ENCODE peak calls at places on chromosomes 16 and 17, in four cellular contexts. One of them, this sample, is unnamed.
A peak's percentile ranks its signal among the peaks of the same experiment; 100 is the strongest.

GRCh38 chr16:77723108-77723514 is 797 bp downstream of the NUDT7 start:
- DNase-seq in K562: peak; percentile 24
- DNase-seq in GM12878: no peak
- DNase-seq in HepG2: no peak
- DNase-seq in this sample: no peak

GRCh38 chr17:4796550-4796915 is 569 bp downstream of the PSMB6 start:
- DNase-seq in GM12878: no peak
- DNase-seq in K562: peak; percentile 53
- DNase-seq in HepG2: peak; percentile 33
- DNase-seq in this sample: peak; percentile 59

GRCh38 chr17:35555695-35556094 is 4.9 kb downstream of the SLFN14 start:
- DNase-seq in HepG2: no peak
- DNase-seq in K562: peak; percentile 47
- DNase-seq in GM12878: no peak
- DNase-seq in this sample: no peak

GRCh38 chr17:27506348-27507218 is 50.3 kb downstream of the KSR1 start:
- DNase-seq in GM12878: peak; percentile 70
- DNase-seq in K562: peak; percentile 33
- DNase-seq in HepG2: no peak
- DNase-seq in this sample: no peak

GRCh38 chr16:81029930-81030604 is 5.6 kb upstream of the ATMIN start:
- DNase-seq in GM12878: no peak
- DNase-seq in K562: no peak
- DNase-seq in HepG2: no peak
- DNase-seq in this sample: no peak

GRCh38 chr16:2952679-2953078 is 11.4 kb upstream of the KREMEN2 start:
- DNase-seq in HepG2: no peak
- DNase-seq in K562: no peak
- DNase-seq in GM12878: no peak
- DNase-seq in this sample: no peak

GRCh38 chr17:16027708-16028584 is 28.3 kb downstream of the TTC19 start:
- DNase-seq in HepG2: peak; percentile 48
- DNase-seq in K562: peak; percentile 37
- DNase-seq in GM12878: peak; percentile 19
- DNase-seq in this sample: no peak

GRCh38 chr16:75341934-75342811 is 90.7 kb upstream of the BCAR1 start:
- DNase-seq in K562: no peak
- DNase-seq in GM12878: no peak
- DNase-seq in HepG2: no peak
- DNase-seq in this sample: no peak

GRCh38 chr17:38585056-38585804 is 20.5 kb downstream of the SRCIN1 start:
- DNase-seq in HepG2: peak; percentile 33
- DNase-seq in K562: peak; percentile 41
- DNase-seq in GM12878: no peak
- DNase-seq in this sample: no peak

DNA sequence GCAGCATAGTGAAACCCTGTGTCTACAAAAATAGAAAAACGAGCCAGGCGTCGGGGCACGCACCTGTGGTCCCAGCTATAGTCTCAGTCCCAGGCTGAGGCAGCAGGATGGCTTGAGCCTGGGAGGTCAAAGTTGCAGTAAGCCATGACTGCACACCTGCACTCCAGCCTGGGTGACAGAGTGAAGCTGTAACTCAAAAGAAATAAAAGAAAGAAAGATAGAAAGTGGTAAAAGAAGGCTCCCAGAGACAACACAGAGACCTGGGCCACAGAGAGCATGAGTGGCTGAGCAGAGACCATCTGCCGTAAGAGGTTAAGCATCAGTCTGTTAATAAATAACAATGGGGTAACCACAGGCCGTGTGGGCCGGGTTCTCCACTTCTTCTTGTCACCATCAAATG is 15.3 kb upstream of the HEXD start:
- DNase-seq in K562: no peak
- DNase-seq in HepG2: no peak
- DNase-seq in GM12878: peak; percentile 45
- DNase-seq in this sample: no peak
- TF ChIP-seq TARDBP in K562: no peak
- TF ChIP-seq TARDBP in HepG2: no peak
- TF ChIP-seq TARDBP in GM12878: no peak
- TF ChIP-seq TARDBP in this sample: no peak

GRCh38 chr16:47886631-47887415 is 269.0 kb downstream of the ABCC12 start:
- DNase-seq in HepG2: no peak
- DNase-seq in K562: no peak
- DNase-seq in GM12878: no peak
- DNase-seq in this sample: peak; percentile 33
- TF ChIP-seq TARDBP in HepG2: no peak
- TF ChIP-seq TARDBP in K562: no peak
- TF ChIP-seq TARDBP in GM12878: no peak
- TF ChIP-seq TARDBP in this sample: no peak

GRCh38 chr17:9284884-9285283 is 263.6 kb downstream of the NTN1 start:
- DNase-seq in K562: no peak
- DNase-seq in GM12878: no peak
- DNase-seq in HepG2: no peak
- DNase-seq in this sample: no peak

GRCh38 chr17:9287301-9287700 is 266.0 kb downstream of the NTN1 start:
- DNase-seq in GM12878: no peak
- DNase-seq in K562: no peak
- DNase-seq in HepG2: no peak
- DNase-seq in this sample: no peak

GRCh38 chr17:9283909-9284308 is 262.6 kb downstream of the NTN1 start:
- DNase-seq in K562: no peak
- DNase-seq in HepG2: no peak
- DNase-seq in GM12878: no peak
- DNase-seq in this sample: no peak

GRCh38 chr17:9290226-9290613 is 268.9 kb downstream of the NTN1 start:
- DNase-seq in HepG2: no peak
- DNase-seq in K562: no peak
- DNase-seq in GM12878: no peak
- DNase-seq in this sample: no peak

GRCh38 chr17:9285602-9286001 is 264.3 kb downstream of the NTN1 start:
- DNase-seq in GM12878: no peak
- DNase-seq in K562: no peak
- DNase-seq in HepG2: no peak
- DNase-seq in this sample: no peak
- TF ChIP-seq TARDBP in GM12878: no peak
- TF ChIP-seq TARDBP in K562: no peak
- TF ChIP-seq TARDBP in HepG2: no peak
- TF ChIP-seq TARDBP in this sample: no peak

DNA sequence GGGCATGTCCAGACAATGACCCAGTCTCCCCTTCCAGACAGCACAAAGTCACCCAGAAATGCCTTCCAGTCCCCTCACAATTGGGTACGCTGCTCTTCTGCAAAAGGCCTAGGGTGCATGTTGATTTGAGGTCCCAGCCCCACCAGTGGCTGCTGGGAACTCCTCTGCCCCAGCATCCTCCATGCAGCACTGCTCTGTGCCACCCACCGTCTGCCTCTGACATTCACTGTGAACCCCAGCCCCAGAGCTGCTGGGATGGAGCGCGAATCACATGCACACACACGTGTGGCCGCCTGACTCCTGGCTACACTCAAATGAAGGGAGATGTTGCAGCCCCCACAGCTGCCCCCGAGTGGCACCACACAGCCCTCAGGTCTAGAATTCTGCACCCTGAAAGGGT is 1.2 kb upstream of the C17orf113 start:
- DNase-seq in K562: no peak
- DNase-seq in GM12878: no peak
- DNase-seq in HepG2: no peak
- DNase-seq in this sample: no peak
- TF ChIP-seq TARDBP in K562: no peak
- TF ChIP-seq TARDBP in GM12878: no peak
- TF ChIP-seq TARDBP in HepG2: no peak
- TF ChIP-seq TARDBP in this sample: no peak

DNA sequence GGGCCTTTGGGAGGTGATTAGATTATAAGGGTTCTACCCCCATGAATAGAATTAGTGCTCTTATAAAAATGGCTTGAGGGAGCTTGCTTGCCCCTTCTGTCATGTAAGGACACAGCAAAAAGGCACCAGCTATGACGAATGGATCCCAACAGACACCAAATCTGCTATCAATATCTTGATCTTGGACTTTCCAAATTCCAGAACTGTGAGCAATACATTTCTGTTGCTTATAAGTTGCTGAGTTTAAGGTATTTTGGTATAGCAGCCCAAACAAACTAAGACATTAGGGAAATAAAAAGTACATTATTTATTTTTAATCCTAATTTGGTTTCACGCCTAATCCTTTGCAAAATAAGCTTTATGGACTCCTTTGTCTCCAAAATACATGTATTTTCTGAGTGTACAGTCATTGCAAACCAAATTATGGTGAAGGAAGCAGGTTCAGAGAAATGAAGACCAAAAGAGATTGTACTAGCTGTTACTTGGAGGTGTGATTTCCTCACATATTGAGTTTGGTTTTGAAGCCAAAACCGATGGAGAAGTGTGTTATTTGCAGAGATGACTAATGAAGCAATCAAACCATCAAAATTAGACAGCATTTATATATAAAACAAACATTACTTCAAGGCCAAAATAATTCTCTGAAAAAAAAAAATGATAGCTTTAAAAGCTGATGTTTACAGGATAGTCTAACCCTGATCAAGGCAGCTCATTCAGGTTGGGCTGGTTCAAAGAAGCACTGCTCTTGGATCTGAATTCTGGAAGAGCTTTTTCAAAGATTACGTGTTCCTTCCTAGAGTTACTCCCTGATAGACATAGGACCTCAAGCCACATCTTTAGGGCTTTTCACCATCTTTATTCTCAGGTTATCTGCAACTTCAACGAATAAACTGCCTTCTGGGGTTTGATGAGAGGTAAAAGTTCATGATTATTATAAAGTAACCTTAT is 71.6 kb downstream of the MYO1D start:
- DNase-seq in GM12878: no peak
- DNase-seq in HepG2: no peak
- DNase-seq in K562: no peak
- DNase-seq in this sample: no peak
- TF ChIP-seq TARDBP in GM12878: no peak
- TF ChIP-seq TARDBP in HepG2: no peak
- TF ChIP-seq TARDBP in K562: no peak
- TF ChIP-seq TARDBP in this sample: no peak

DNA sequence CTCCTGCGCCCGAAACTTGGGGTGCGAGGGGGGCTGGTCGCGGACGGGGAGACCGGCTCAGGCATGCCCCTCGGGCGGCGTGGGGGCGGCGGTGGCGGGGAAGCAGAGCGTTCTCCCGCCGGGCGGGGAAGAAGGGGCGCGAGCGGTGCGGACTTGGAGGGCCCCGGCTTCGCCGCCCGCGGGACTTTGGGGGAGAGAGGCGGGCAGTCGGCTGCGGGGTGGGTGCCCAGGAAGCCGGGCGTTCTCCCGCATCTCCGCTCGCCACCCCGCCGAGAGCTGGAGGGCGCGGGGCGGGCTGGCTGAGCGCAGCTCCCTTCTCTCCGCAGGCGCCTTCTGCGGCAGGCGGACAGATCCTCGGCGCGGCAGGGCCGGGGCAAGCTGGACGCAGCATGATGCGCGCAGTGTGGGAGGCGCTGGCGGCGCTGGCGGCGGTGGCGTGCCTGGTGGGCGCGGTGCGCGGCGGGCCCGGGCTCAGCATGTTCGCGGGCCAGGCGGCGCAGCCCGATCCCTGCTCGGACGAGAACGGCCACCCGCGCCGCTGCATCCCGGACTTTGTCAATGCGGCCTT is 759 bp downstream of the NTN1 start:
- DNase-seq in HepG2: no peak
- DNase-seq in GM12878: no peak
- DNase-seq in K562: no peak
- DNase-seq in this sample: peak; percentile 62
- TF ChIP-seq TARDBP in HepG2: no peak
- TF ChIP-seq TARDBP in GM12878: no peak
- TF ChIP-seq TARDBP in K562: no peak
- TF ChIP-seq TARDBP in this sample: no peak

GRCh38 chr16:16151315-16151714 is 72.0 kb downstream of the ABCC6 start:
- DNase-seq in K562: no peak
- DNase-seq in HepG2: no peak
- DNase-seq in GM12878: no peak
- DNase-seq in this sample: no peak
- TF ChIP-seq TARDBP in K562: no peak
- TF ChIP-seq TARDBP in HepG2: no peak
- TF ChIP-seq TARDBP in GM12878: no peak
- TF ChIP-seq TARDBP in this sample: no peak